ENCODE peak calls at places on chromosomes 6 and 20, in eight cellular contexts. S is heart left ventricle; I is left colon; H is activated T-cell treated with anti-CD3 and anti-CD28 coated beads, Interleukin-2, amount 50 U/mL, for 4 hours; P is activated CD4-positive, alpha-beta T cell treated with anti-CD3 and anti-CD28 coated beads for 36 hours; V is activated naive CD4-positive, alpha-beta T cell treated with anti-CD3 and anti-CD28 coated beads, Interleukin-2, amount 50 U/mL, for 72 hours; R is mucosa of descending colon; D is naive thymus-derived CD4-positive, alpha-beta T cell. C is an unnamed sample.

GRCh38 chr6:161429921-161430490 is 156.1 kb upstream of the AGPAT4 start:
- ATAC-seq in S (no peak), I (no peak), H (no peak), P (no peak), V (no peak), R (no peak), D (no peak), C (no peak)

GRCh38 chr20:16709017-16709416 is 20.8 kb upstream of the SNRPB2 start:
- ATAC-seq in S (no peak), I (no peak), H (peak), P (peak), V (peak), R (peak), D (peak), C (peak)

GRCh38 chr6:111912904-111913303 is 39.7 kb upstream of the FYN start:
- ATAC-seq in S (no peak), I (no peak), H (no peak), P (peak), V (peak), R (no peak), D (no peak), C (peak)

GRCh38 chr6:2732503-2733089 is 18.1 kb downstream of the MYLK4 start:
- ATAC-seq in S (peak), I (no peak), H (no peak), P (no peak), V (no peak), R (no peak), D (no peak), C (no peak)

GRCh38 chr6:167409078-167409477 is 84.2 kb downstream of the TTLL2 start:
- ATAC-seq in S (no peak), I (no peak), H (no peak), P (no peak), V (no peak), R (no peak), D (no peak), C (no peak)

GRCh38 chr20:56626367-56627121 is 2.6 kb upstream of the TFAP2C start:
- ATAC-seq in S (no peak), I (no peak), H (no peak), P (peak), V (no peak), R (no peak), D (no peak), C (no peak)

GRCh38 chr20:2741881-2742280 is 49.3 kb downstream of the EBF4 start:
- ATAC-seq in S (no peak), I (no peak), H (no peak), P (peak), V (no peak), R (no peak), D (peak), C (no peak)

GRCh38 chr6:136280032-136280609 is 9.5 kb downstream of the BCLAF1 start:
- ATAC-seq in S (peak), I (peak), H (no peak), P (no peak), V (no peak), R (peak), D (no peak), C (no peak)

GRCh38 chr6:5517781-5518180 is 256.5 kb downstream of the FARS2 start:
- ATAC-seq in S (no peak), I (no peak), H (peak), P (peak), V (peak), R (no peak), D (peak), C (peak)

GRCh38 chr20:40431112-40431511 is 257.9 kb downstream of the MAFB start:
- ATAC-seq in S (no peak), I (no peak), H (no peak), P (no peak), V (no peak), R (no peak), D (no peak), C (no peak)

GRCh38 chr6:18503588-18504231 is 116.6 kb downstream of the RNF144B start:
- ATAC-seq in S (peak), I (peak), H (no peak), P (peak), V (peak), R (peak), D (peak), C (no peak)

GRCh38 chr6:56393615-56394612 is 146.5 kb upstream of the COL21A1 start:
- ATAC-seq in S (no peak), I (no peak), H (no peak), P (no peak), V (no peak), R (peak), D (no peak), C (no peak)

GRCh38 chr6:82711992-82712788 is 348.6 kb downstream of the TPBG start:
- ATAC-seq in S (peak), I (peak), H (no peak), P (no peak), V (no peak), R (peak), D (no peak), C (no peak)

GRCh38 chr20:41360831-41361756 is 5.5 kb downstream of the EMILIN3 start:
- ATAC-seq in S (no peak), I (peak), H (no peak), P (no peak), V (no peak), R (peak), D (no peak), C (no peak)

GRCh38 chr6:21151178-21151956 is 442.2 kb upstream of the SOX4 start:
- ATAC-seq in S (no peak), I (no peak), H (no peak), P (no peak), V (no peak), R (no peak), D (no peak), C (no peak)

GRCh38 chr6:23181301-23182110 is 612.1 kb downstream of the HDGFL1 start:
- ATAC-seq in S (no peak), I (no peak), H (no peak), P (no peak), V (no peak), R (no peak), D (no peak), C (no peak)

GRCh38 chr6:52209672-52210626 is 23.8 kb downstream of the IL17A start:
- ATAC-seq in S (no peak), I (no peak), H (peak), P (peak), V (peak), R (no peak), D (no peak), C (peak)

GRCh38 chr6:57222684-57223077 is 574 bp upstream of the RAB23 start:
- ATAC-seq in S (no peak), I (peak), H (no peak), P (no peak), V (no peak), R (no peak), D (peak), C (no peak)

GRCh38 chr6:168120390-168121307 is 41.6 kb upstream of the FRMD1 start:
- ATAC-seq in S (no peak), I (no peak), H (peak), P (peak), V (peak), R (no peak), D (no peak), C (no peak)

GRCh38 chr6:55643868-55644267 is 64.9 kb upstream of the HMGCLL1 start:
- ATAC-seq in S (no peak), I (no peak), H (no peak), P (no peak), V (no peak), R (no peak), D (no peak), C (no peak)

GRCh38 chr6:11814819-11815218 is 36.2 kb upstream of the ADTRP start:
- ATAC-seq in S (no peak), I (no peak), H (no peak), P (no peak), V (no peak), R (no peak), D (no peak), C (no peak)

GRCh38 chr6:169663468-169663867 is 38.4 kb downstream of the WDR27 start:
- ATAC-seq in S (no peak), I (no peak), H (no peak), P (no peak), V (no peak), R (no peak), D (no peak), C (no peak)

GRCh38 chr20:49103647-49104364 is 57.7 kb downstream of the CSE1L start:
- ATAC-seq in S (no peak), I (no peak), H (no peak), P (no peak), V (no peak), R (no peak), D (no peak), C (no peak)

GRCh38 chr6:119360262-119360915 is 10.8 kb upstream of the MAN1A1 start:
- ATAC-seq in S (no peak), I (no peak), H (no peak), P (no peak), V (no peak), R (no peak), D (no peak), C (no peak)

GRCh38 chr20:41654292-41654691 is 36.1 kb upstream of the CHD6 start:
- ATAC-seq in S (no peak), I (no peak), H (no peak), P (no peak), V (no peak), R (peak), D (no peak), C (no peak)

GRCh38 chr20:41029150-41029872 is 689 bp downstream of the TOP1 start:
- ATAC-seq in S (no peak), I (peak), H (peak), P (no peak), V (no peak), R (peak), D (no peak), C (no peak)

GRCh38 chr6:96604420-96604819 is 41.5 kb downstream of the FHL5 start:
- ATAC-seq in S (no peak), I (no peak), H (no peak), P (no peak), V (no peak), R (no peak), D (no peak), C (no peak)

GRCh38 chr6:116615937-116616756 is at the start of gene RSPH4A:
- ATAC-seq in S (peak), I (peak), H (peak), P (peak), V (peak), R (peak), D (peak), C (peak)

GRCh38 chr6:113644861-113645575 is 212.1 kb upstream of the MARCKS start:
- ATAC-seq in S (no peak), I (peak), H (no peak), P (no peak), V (no peak), R (peak), D (no peak), C (no peak)

GRCh38 chr6:150915868-150916267 is 50.4 kb downstream of the MTHFD1L start:
- ATAC-seq in S (no peak), I (no peak), H (no peak), P (no peak), V (no peak), R (no peak), D (no peak), C (no peak)

GRCh38 chr20:36471885-36472642 is 69.3 kb upstream of the MYL9 start:
- ATAC-seq in S (no peak), I (no peak), H (no peak), P (peak), V (no peak), R (no peak), D (no peak), C (no peak)

GRCh38 chr6:100577425-100577824 is 112.7 kb upstream of the SIM1 start:
- ATAC-seq in S (no peak), I (no peak), H (no peak), P (no peak), V (no peak), R (no peak), D (no peak), C (no peak)